ENCODE peak calls at places on chromosome 16, in six cellular contexts. T is gastrocnemius medialis, S is occipital lobe, C is cerebellar nuclear complex, I is Caki2, V is NCI-H146. L is an unnamed sample.

GRCh38 chr16:88375236-88376052 is 7.3 kb upstream of the ZNF469 start:
- DNase-seq in C (no peak), V (no peak), S (no peak), T (no peak), I (no peak), L (no peak)

GRCh38 chr16:46908540-46909372 is 24.6 kb downstream of the GPT2 start:
- DNase-seq in S (peak), V (peak), C (peak), I (peak), T (no peak), L (no peak)

GRCh38 chr16:50917941-50918340 is 176.1 kb downstream of the CYLD start:
- DNase-seq in C (no peak), V (peak), I (no peak), T (no peak), S (no peak), L (no peak)

GRCh38 chr16:22225060-22225459 is 19.0 kb downstream of the EEF2K start:
- DNase-seq in C (no peak), T (peak), V (no peak), S (peak), I (no peak), L (no peak)

GRCh38 chr16:11251525-11252481 is 4.2 kb downstream of the SOCS1 start:
- DNase-seq in V (no peak), T (no peak), I (peak), S (no peak), C (no peak), L (no peak)

GRCh38 chr16:66342294-66342900 is 24.1 kb upstream of the CDH5 start:
- DNase-seq in S (no peak), I (no peak), T (no peak), V (peak), C (no peak), L (no peak)

GRCh38 chr16:84374160-84374489 is 5.8 kb downstream of the ATP2C2 start:
- DNase-seq in C (no peak), S (no peak), T (no peak), V (no peak), I (no peak), L (no peak)

GRCh38 chr16:31452631-31453106 is 6.6 kb upstream of the ARMC5 start:
- DNase-seq in I (peak), C (no peak), V (no peak), S (no peak), T (no peak), L (no peak)

GRCh38 chr16:64278196-64278595 is 843.7 kb downstream of the CDH11 start:
- DNase-seq in T (no peak), I (no peak), V (no peak), C (no peak), S (no peak), L (no peak)

GRCh38 chr16:53501216-53501859 is 1.7 kb downstream of the AKTIP start:
- DNase-seq in S (no peak), T (no peak), C (no peak), V (no peak), I (no peak), L (no peak)

GRCh38 chr16:53892155-53892554 is 188.2 kb downstream of the FTO start:
- DNase-seq in T (no peak), S (peak), I (peak), V (peak), C (peak), L (no peak)

GRCh38 chr16:87207965-87208364 is 109.2 kb downstream of the C16orf95 start:
- DNase-seq in T (no peak), S (no peak), V (no peak), C (no peak), I (no peak), L (no peak)

GRCh38 chr16:2835638-2836493 is 5.8 kb downstream of the ZG16B start:
- DNase-seq in S (no peak), C (no peak), T (no peak), V (no peak), I (peak), L (no peak)